ENCODE peak calls at places on chromosome 22, in ten cellular contexts. One of them, this sample, is unnamed.
A peak's percentile ranks its signal among the peaks of the same experiment; 100 is the strongest.

GRCh38 chr22:50308986-50309600 is 1.6 kb upstream of the PLXNB2 start:
- DNase-seq in adrenal gland: no peak
- DNase-seq in testis: no peak
- DNase-seq in IMR-90: no peak
- DNase-seq in A549: no peak
- DNase-seq in body of pancreas: no peak
- DNase-seq in ovary: peak; percentile 39
- DNase-seq in sigmoid colon: no peak
- DNase-seq in heart left ventricle: no peak
- DNase-seq in HCT116: no peak
- DNase-seq in this sample: no peak

GRCh38 chr22:44526431-44527115 is 28.5 kb upstream of the RTL6 start:
- DNase-seq in adrenal gland: no peak
- DNase-seq in testis: peak; percentile 5
- DNase-seq in IMR-90: no peak
- DNase-seq in A549: no peak
- DNase-seq in body of pancreas: no peak
- DNase-seq in ovary: no peak
- DNase-seq in sigmoid colon: no peak
- DNase-seq in heart left ventricle: no peak
- DNase-seq in HCT116: no peak
- DNase-seq in this sample: no peak

GRCh38 chr22:39214006-39214382 is 30.8 kb downstream of the PDGFB start:
- DNase-seq in adrenal gland: no peak
- DNase-seq in testis: no peak
- DNase-seq in IMR-90: no peak
- DNase-seq in A549: no peak
- DNase-seq in body of pancreas: no peak
- DNase-seq in ovary: no peak
- DNase-seq in sigmoid colon: peak; percentile 15
- DNase-seq in heart left ventricle: no peak
- DNase-seq in HCT116: no peak
- DNase-seq in this sample: no peak

GRCh38 chr22:49358041-49358440 is 469.6 kb downstream of the BRD1 start:
- DNase-seq in adrenal gland: no peak
- DNase-seq in testis: no peak
- DNase-seq in IMR-90: no peak
- DNase-seq in A549: no peak
- DNase-seq in body of pancreas: no peak
- DNase-seq in ovary: no peak
- DNase-seq in sigmoid colon: no peak
- DNase-seq in heart left ventricle: no peak
- DNase-seq in HCT116: no peak
- DNase-seq in this sample: no peak

GRCh38 chr22:39252461-39253391 is 7.9 kb upstream of the PDGFB start:
- DNase-seq in adrenal gland: no peak
- DNase-seq in testis: no peak
- DNase-seq in IMR-90: peak; percentile 25
- DNase-seq in A549: no peak
- DNase-seq in body of pancreas: no peak
- DNase-seq in ovary: no peak
- DNase-seq in sigmoid colon: no peak
- DNase-seq in heart left ventricle: no peak
- DNase-seq in HCT116: no peak
- DNase-seq in this sample: no peak

GRCh38 chr22:41876275-41876674 is 38.6 kb downstream of the SHISA8 start:
- DNase-seq in adrenal gland: no peak
- DNase-seq in testis: no peak
- DNase-seq in IMR-90: peak; percentile 32
- DNase-seq in A549: no peak
- DNase-seq in body of pancreas: no peak
- DNase-seq in ovary: no peak
- DNase-seq in sigmoid colon: no peak
- DNase-seq in heart left ventricle: no peak
- DNase-seq in HCT116: no peak
- DNase-seq in this sample: no peak

GRCh38 chr22:50221410-50222300 is 20.8 kb downstream of the SELENOO start:
- DNase-seq in adrenal gland: no peak
- DNase-seq in testis: no peak
- DNase-seq in IMR-90: no peak
- DNase-seq in A549: no peak
- DNase-seq in body of pancreas: no peak
- DNase-seq in ovary: no peak
- DNase-seq in sigmoid colon: peak; percentile 63
- DNase-seq in heart left ventricle: no peak
- DNase-seq in HCT116: no peak
- DNase-seq in this sample: no peak

GRCh38 chr22:49124588-49124987 is 703.1 kb downstream of the BRD1 start:
- DNase-seq in adrenal gland: no peak
- DNase-seq in testis: no peak
- DNase-seq in IMR-90: no peak
- DNase-seq in A549: no peak
- DNase-seq in body of pancreas: no peak
- DNase-seq in ovary: no peak
- DNase-seq in sigmoid colon: no peak
- DNase-seq in heart left ventricle: no peak
- DNase-seq in HCT116: no peak
- DNase-seq in this sample: no peak

GRCh38 chr22:50357222-50357621 is 14.1 kb downstream of the PPP6R2 start:
- DNase-seq in adrenal gland: no peak
- DNase-seq in testis: no peak
- DNase-seq in IMR-90: no peak
- DNase-seq in A549: no peak
- DNase-seq in body of pancreas: no peak
- DNase-seq in ovary: no peak
- DNase-seq in sigmoid colon: no peak
- DNase-seq in heart left ventricle: no peak
- DNase-seq in HCT116: no peak
- DNase-seq in this sample: no peak

DNA sequence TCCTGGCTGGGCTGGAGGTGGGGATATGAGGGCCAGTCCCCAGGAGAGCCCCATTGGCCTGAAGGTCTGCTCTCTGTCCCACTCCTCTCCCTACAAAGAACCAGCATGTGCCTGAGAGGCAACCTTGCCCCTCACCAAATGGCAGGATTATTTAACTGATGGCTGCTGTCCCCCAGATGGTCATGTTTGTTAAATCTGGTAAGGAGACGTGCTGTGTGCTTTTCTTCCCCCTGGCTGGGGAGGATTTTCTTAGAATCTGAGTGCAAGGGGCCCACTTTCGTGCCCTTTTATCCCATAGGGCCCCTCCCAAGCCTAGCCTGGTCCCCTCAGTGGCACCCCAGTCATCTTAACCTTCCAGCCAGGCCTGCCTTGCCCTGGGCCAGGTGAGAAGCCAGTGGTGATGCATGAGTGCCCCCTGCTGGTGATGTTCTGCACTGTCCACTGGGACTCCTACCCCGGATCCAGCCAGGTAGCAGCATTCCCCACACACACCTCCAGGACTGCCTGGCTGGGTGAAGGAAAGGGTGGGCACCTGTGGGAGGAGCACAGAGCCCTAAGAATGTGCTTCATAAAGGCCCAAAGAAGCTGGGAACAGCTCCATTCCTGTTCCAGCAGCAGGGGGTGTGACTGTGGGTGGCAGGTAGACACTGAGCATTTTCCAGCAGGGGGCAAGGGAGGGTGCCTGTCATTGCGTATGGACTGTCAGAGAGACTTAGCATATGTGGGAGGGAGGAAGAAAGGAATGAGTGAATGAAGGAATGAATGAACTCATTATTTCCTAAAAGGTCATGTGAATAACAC is 28.9 kb downstream of the MFNG start:
- DNase-seq in adrenal gland: peak; percentile 88
- DNase-seq in testis: peak; percentile 86
- DNase-seq in IMR-90: peak; percentile 48
- DNase-seq in A549: peak; percentile 67
- DNase-seq in body of pancreas: peak; percentile 87
- DNase-seq in ovary: peak; percentile 46
- DNase-seq in sigmoid colon: no peak
- DNase-seq in heart left ventricle: peak; percentile 56
- DNase-seq in HCT116: peak; percentile 79
- DNase-seq in this sample: no peak
- H3K27ac ChIP-seq in adrenal gland: no peak overlapping the region
- H3K27ac ChIP-seq in testis: no peak overlapping the region
- H3K27ac ChIP-seq in IMR-90: no peak overlapping the region
- H3K27ac ChIP-seq in A549: peak overlapping the region; percentile 91
- H3K27ac ChIP-seq in body of pancreas: no peak overlapping the region
- H3K27ac ChIP-seq in ovary: no peak overlapping the region
- H3K27ac ChIP-seq in sigmoid colon: no peak overlapping the region
- H3K27ac ChIP-seq in heart left ventricle: no peak overlapping the region
- H3K27ac ChIP-seq in HCT116: peak overlapping the region; percentile 96
- H3K27ac ChIP-seq in this sample: no peak overlapping the region

DNA sequence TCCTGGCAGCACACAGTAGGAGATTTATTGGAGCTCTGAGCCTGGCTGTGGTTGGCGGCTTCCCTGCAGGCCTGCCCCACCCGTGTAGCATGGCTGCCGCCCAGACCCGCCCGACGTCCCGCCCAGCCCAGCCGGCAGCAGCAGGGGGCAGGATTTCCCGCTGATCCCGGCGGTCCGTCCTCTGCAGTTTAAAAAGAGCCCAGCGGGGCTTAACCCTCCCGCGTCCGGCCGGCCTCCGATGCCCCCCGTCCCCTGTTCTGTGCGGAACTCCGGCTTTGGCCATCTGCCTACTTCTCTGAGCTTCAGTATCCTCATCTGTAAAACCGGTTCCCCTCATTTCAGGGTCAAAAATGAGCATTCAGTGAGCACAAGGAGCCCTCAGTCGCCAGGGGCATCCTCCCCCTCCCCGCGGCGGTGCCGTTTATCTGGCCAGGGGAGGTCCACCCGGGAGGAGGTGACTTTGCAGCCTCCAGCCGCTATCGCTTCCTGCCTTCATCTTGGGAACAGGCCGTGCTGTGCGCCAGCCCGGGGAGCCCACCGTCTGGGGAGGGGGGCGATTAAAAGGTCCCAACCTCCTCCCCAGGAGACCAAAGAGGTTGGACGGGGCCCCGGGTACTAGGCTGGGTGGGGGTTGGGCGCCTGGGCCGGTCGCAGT is at the start of gene GAS2L1:
- DNase-seq in adrenal gland: peak; percentile 85
- DNase-seq in testis: peak; percentile 89
- DNase-seq in IMR-90: peak; percentile 73
- DNase-seq in A549: peak; percentile 76
- DNase-seq in body of pancreas: peak; percentile 80
- DNase-seq in ovary: peak; percentile 84
- DNase-seq in sigmoid colon: peak; percentile 94
- DNase-seq in heart left ventricle: peak; percentile 92
- DNase-seq in HCT116: peak; percentile 51
- DNase-seq in this sample: peak; percentile 82
- TF ChIP-seq POLR2A in adrenal gland: no peak
- TF ChIP-seq POLR2A in testis: no peak
- TF ChIP-seq POLR2A in IMR-90: peak; percentile 11
- TF ChIP-seq POLR2A in A549: no peak
- TF ChIP-seq POLR2A in body of pancreas: peak; percentile 37
- TF ChIP-seq POLR2A in ovary: peak; percentile 11
- TF ChIP-seq POLR2A in sigmoid colon: no peak
- TF ChIP-seq POLR2A in heart left ventricle: no peak
- TF ChIP-seq POLR2A in HCT116: no peak
- TF ChIP-seq POLR2A in this sample: no peak

GRCh38 chr22:36922752-36923457 is 9.5 kb downstream of the CSF2RB start:
- DNase-seq in adrenal gland: no peak
- DNase-seq in testis: no peak
- DNase-seq in IMR-90: no peak
- DNase-seq in A549: no peak
- DNase-seq in body of pancreas: no peak
- DNase-seq in ovary: no peak
- DNase-seq in sigmoid colon: no peak
- DNase-seq in heart left ventricle: no peak
- DNase-seq in HCT116: no peak
- DNase-seq in this sample: no peak

GRCh38 chr22:36921309-36922096 is 8.1 kb downstream of the CSF2RB start:
- DNase-seq in adrenal gland: no peak
- DNase-seq in testis: no peak
- DNase-seq in IMR-90: no peak
- DNase-seq in A549: no peak
- DNase-seq in body of pancreas: no peak
- DNase-seq in ovary: no peak
- DNase-seq in sigmoid colon: no peak
- DNase-seq in heart left ventricle: no peak
- DNase-seq in HCT116: no peak
- DNase-seq in this sample: no peak

GRCh38 chr22:36923458-36923784 is 10.0 kb downstream of the CSF2RB start:
- DNase-seq in adrenal gland: no peak
- DNase-seq in testis: no peak
- DNase-seq in IMR-90: no peak
- DNase-seq in A549: no peak
- DNase-seq in body of pancreas: no peak
- DNase-seq in ovary: no peak
- DNase-seq in sigmoid colon: no peak
- DNase-seq in heart left ventricle: no peak
- DNase-seq in HCT116: no peak
- DNase-seq in this sample: no peak

GRCh38 chr22:36924151-36924698 is 10.8 kb downstream of the CSF2RB start:
- DNase-seq in adrenal gland: no peak
- DNase-seq in testis: no peak
- DNase-seq in IMR-90: no peak
- DNase-seq in A549: no peak
- DNase-seq in body of pancreas: no peak
- DNase-seq in ovary: no peak
- DNase-seq in sigmoid colon: no peak
- DNase-seq in heart left ventricle: no peak
- DNase-seq in HCT116: no peak
- DNase-seq in this sample: no peak

DNA sequence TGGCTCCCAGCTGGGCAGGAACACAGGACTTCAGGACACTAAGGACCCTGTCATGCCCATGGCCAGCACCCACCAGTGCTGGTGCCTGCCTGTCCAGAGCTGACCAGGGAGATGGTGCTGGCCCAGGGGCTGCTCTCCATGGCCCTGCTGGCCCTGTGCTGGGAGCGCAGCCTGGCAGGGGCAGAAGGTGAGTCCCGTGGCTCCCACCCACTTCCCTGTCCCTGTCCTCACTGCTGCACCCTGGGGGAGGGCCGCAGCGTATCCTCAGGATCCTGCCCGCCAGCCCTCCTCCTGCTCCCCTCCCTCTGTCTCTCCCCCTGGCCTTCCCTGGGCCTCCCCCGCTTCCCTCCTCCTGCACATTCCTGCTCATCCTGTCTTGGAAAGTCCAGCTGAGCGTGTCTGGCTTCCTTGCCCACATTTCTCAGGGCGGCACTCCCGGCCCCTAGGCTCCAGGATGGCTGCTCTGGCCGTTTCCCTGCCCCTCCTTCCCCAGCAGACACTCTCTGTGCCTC is 8.7 kb downstream of the CSF2RB start:
- DNase-seq in adrenal gland: no peak
- DNase-seq in testis: no peak
- DNase-seq in IMR-90: no peak
- DNase-seq in A549: no peak
- DNase-seq in body of pancreas: no peak
- DNase-seq in ovary: no peak
- DNase-seq in sigmoid colon: no peak
- DNase-seq in heart left ventricle: no peak
- DNase-seq in HCT116: no peak
- DNase-seq in this sample: no peak
- TF ChIP-seq CTCF in adrenal gland: no peak
- TF ChIP-seq CTCF in testis: no peak
- TF ChIP-seq CTCF in IMR-90: no peak
- TF ChIP-seq CTCF in A549: no peak
- TF ChIP-seq CTCF in body of pancreas: no peak
- TF ChIP-seq CTCF in ovary: no peak
- TF ChIP-seq CTCF in sigmoid colon: no peak
- TF ChIP-seq CTCF in heart left ventricle: no peak
- TF ChIP-seq CTCF in HCT116: no peak
- TF ChIP-seq CTCF in this sample: no peak

GRCh38 chr22:29004647-29005371 is 56.8 kb downstream of the C22orf31 start:
- DNase-seq in adrenal gland: peak; percentile 77
- DNase-seq in testis: peak; percentile 30
- DNase-seq in IMR-90: peak; percentile 15
- DNase-seq in A549: no peak
- DNase-seq in body of pancreas: peak; percentile 72
- DNase-seq in ovary: peak; percentile 33
- DNase-seq in sigmoid colon: no peak
- DNase-seq in heart left ventricle: peak; percentile 48
- DNase-seq in HCT116: peak; percentile 45
- DNase-seq in this sample: peak; percentile 14
- H3K27ac ChIP-seq in adrenal gland: no peak overlapping the region
- H3K27ac ChIP-seq in testis: peak overlapping the region; percentile 23
- H3K27ac ChIP-seq in IMR-90: no peak overlapping the region
- H3K27ac ChIP-seq in A549: peak overlapping the region; percentile 48
- H3K27ac ChIP-seq in body of pancreas: peak overlapping the region; percentile 67
- H3K27ac ChIP-seq in ovary: peak overlapping the region; percentile 27
- H3K27ac ChIP-seq in sigmoid colon: peak overlapping the region; percentile 71
- H3K27ac ChIP-seq in heart left ventricle: peak overlapping the region; percentile 21
- H3K27ac ChIP-seq in HCT116: peak overlapping the region; percentile 95
- H3K27ac ChIP-seq in this sample: peak overlapping the region; percentile 71

This sample was measured in gastrocnemius medialis.